ENCODE peak calls at places on chromosomes 2 and 18, in five cellular contexts. One of them, this sample, is unnamed.

GRCh38 chr2:127043367-127044164 is 63.4 kb downstream of the BIN1 start:
- DNase-seq in pancreas: no peak
- DNase-seq in PC-9: no peak
- DNase-seq in astrocyte of the spinal cord: no peak
- DNase-seq in CD8-positive, alpha-beta T cell: no peak
- DNase-seq in this sample: no peak

GRCh38 chr2:64951306-64951953 is 37.8 kb upstream of the SLC1A4 start:
- DNase-seq in pancreas: no peak
- DNase-seq in PC-9: no peak
- DNase-seq in astrocyte of the spinal cord: no peak
- DNase-seq in CD8-positive, alpha-beta T cell: no peak
- DNase-seq in this sample: peak; percentile 74

GRCh38 chr2:173680574-173680973 is 284.6 kb downstream of the SP3 start:
- DNase-seq in pancreas: no peak
- DNase-seq in PC-9: no peak
- DNase-seq in astrocyte of the spinal cord: no peak
- DNase-seq in CD8-positive, alpha-beta T cell: no peak
- DNase-seq in this sample: no peak

GRCh38 chr2:6723865-6724571 is 141.7 kb downstream of the CMPK2 start:
- DNase-seq in pancreas: no peak
- DNase-seq in PC-9: no peak
- DNase-seq in astrocyte of the spinal cord: no peak
- DNase-seq in CD8-positive, alpha-beta T cell: no peak
- DNase-seq in this sample: no peak

GRCh38 chr2:30421551-30422436 is 25.3 kb upstream of the LCLAT1 start:
- DNase-seq in pancreas: no peak
- DNase-seq in PC-9: no peak
- DNase-seq in astrocyte of the spinal cord: peak; percentile 92
- DNase-seq in CD8-positive, alpha-beta T cell: peak; percentile 35
- DNase-seq in this sample: no peak

GRCh38 chr2:65369574-65369973 is 62.8 kb downstream of the SPRED2 start:
- DNase-seq in pancreas: no peak
- DNase-seq in PC-9: no peak
- DNase-seq in astrocyte of the spinal cord: no peak
- DNase-seq in CD8-positive, alpha-beta T cell: no peak
- DNase-seq in this sample: no peak

GRCh38 chr2:108492364-108492763 is 41.9 kb upstream of the LIMS1 start:
- DNase-seq in pancreas: no peak
- DNase-seq in PC-9: no peak
- DNase-seq in astrocyte of the spinal cord: peak; percentile 95
- DNase-seq in CD8-positive, alpha-beta T cell: no peak
- DNase-seq in this sample: no peak

GRCh38 chr2:153872311-153873061 is 764 bp downstream of the GALNT13 start:
- DNase-seq in pancreas: no peak
- DNase-seq in PC-9: no peak
- DNase-seq in astrocyte of the spinal cord: no peak
- DNase-seq in CD8-positive, alpha-beta T cell: no peak
- DNase-seq in this sample: no peak

GRCh38 chr18:57135705-57136104 is 11.2 kb upstream of the BOD1L2 start:
- DNase-seq in pancreas: no peak
- DNase-seq in PC-9: no peak
- DNase-seq in astrocyte of the spinal cord: no peak
- DNase-seq in CD8-positive, alpha-beta T cell: no peak
- DNase-seq in this sample: no peak

GRCh38 chr2:8761529-8762164 is 75.8 kb downstream of the KIDINS220 start:
- DNase-seq in pancreas: no peak
- DNase-seq in PC-9: no peak
- DNase-seq in astrocyte of the spinal cord: peak; percentile 57
- DNase-seq in CD8-positive, alpha-beta T cell: no peak
- DNase-seq in this sample: no peak

GRCh38 chr18:35326695-35327387 is 17.4 kb downstream of the ZNF24 start:
- DNase-seq in pancreas: no peak
- DNase-seq in PC-9: no peak
- DNase-seq in astrocyte of the spinal cord: no peak
- DNase-seq in CD8-positive, alpha-beta T cell: no peak
- DNase-seq in this sample: no peak

GRCh38 chr18:48680339-48680738 is 141.5 kb downstream of the CTIF start:
- DNase-seq in pancreas: no peak
- DNase-seq in PC-9: no peak
- DNase-seq in astrocyte of the spinal cord: no peak
- DNase-seq in CD8-positive, alpha-beta T cell: no peak
- DNase-seq in this sample: no peak
- TF ChIP-seq CTCF in pancreas: no peak
- TF ChIP-seq CTCF in PC-9: no peak
- TF ChIP-seq CTCF in astrocyte of the spinal cord: no peak
- TF ChIP-seq CTCF in CD8-positive, alpha-beta T cell: no peak
- TF ChIP-seq CTCF in this sample: no peak

DNA sequence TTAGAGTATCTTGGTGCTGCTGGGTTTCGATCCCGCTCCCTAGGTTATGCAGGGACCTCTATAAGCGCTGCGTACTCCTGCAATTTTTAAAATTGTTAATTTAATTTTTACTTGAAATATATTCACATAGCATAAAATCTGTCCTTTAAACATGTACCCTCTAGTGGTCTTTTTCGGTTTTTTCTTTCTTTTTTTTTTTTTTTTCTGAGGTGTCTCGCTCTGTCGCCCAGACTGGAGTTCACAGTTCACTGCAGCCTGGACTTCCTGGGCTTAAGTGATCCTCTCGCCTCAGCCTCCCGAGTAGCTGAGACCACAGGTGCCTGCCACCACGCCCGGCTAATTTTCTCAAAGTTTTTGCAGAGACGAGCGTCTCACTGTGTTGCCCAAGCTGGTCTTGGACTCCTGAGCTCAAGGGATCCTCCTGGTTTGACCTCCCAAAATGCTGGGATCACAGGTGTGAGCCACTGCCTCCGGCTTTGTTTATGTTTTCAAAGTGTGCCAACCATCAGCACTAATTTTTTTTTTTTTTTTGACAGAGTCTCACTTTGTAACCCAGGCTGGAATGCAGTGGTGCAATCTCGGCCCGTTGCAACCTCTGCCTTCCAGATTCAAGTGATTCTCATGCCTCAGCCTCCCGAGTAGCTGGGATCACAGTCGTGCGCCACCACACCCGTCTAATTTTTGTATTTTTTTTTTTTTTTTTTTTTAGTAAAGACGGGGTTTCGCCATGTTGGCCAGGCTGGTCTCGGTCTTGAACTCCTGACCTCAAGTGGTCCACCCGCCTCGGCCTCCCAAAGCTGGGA is 585 bp upstream of the MOB1A start:
- DNase-seq in pancreas: no peak
- DNase-seq in PC-9: peak; percentile 44
- DNase-seq in astrocyte of the spinal cord: no peak
- DNase-seq in CD8-positive, alpha-beta T cell: peak; percentile 11
- DNase-seq in this sample: no peak
- TF ChIP-seq CTCF in pancreas: no peak
- TF ChIP-seq CTCF in PC-9: peak; percentile 57
- TF ChIP-seq CTCF in astrocyte of the spinal cord: peak; percentile 18
- TF ChIP-seq CTCF in CD8-positive, alpha-beta T cell: peak; percentile 81
- TF ChIP-seq CTCF in this sample: peak; percentile 43

GRCh38 chr2:18117592-18117991 is 239.1 kb downstream of the KCNS3 start:
- DNase-seq in pancreas: no peak
- DNase-seq in PC-9: no peak
- DNase-seq in astrocyte of the spinal cord: peak; percentile 52
- DNase-seq in CD8-positive, alpha-beta T cell: no peak
- DNase-seq in this sample: peak; percentile 51
- TF ChIP-seq CTCF in pancreas: no peak
- TF ChIP-seq CTCF in PC-9: peak; percentile 77
- TF ChIP-seq CTCF in astrocyte of the spinal cord: peak; percentile 85
- TF ChIP-seq CTCF in CD8-positive, alpha-beta T cell: no peak
- TF ChIP-seq CTCF in this sample: peak; percentile 55

DNA sequence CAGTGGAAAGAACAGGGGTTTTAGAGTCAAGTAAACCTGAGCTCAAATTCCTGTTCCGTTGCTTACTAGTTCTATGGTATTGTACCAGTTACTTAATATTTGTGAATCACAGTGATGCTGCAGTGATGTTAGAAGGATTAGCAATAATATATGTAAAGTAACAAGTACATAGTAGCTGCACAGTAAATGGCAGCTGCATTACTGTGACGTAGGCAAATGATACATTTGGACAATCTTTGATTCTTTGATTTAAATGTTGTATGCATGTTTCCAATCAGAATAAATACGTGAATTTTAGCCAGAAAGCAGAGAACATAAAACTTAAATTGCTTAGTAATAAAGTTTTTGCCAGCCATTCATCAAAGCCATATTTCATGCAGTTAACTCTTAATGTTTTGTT is 243.0 kb downstream of the ERBB4 start:
- DNase-seq in pancreas: no peak
- DNase-seq in PC-9: no peak
- DNase-seq in astrocyte of the spinal cord: no peak
- DNase-seq in CD8-positive, alpha-beta T cell: no peak
- DNase-seq in this sample: no peak
- TF ChIP-seq CTCF in pancreas: no peak
- TF ChIP-seq CTCF in PC-9: no peak
- TF ChIP-seq CTCF in astrocyte of the spinal cord: no peak
- TF ChIP-seq CTCF in CD8-positive, alpha-beta T cell: no peak
- TF ChIP-seq CTCF in this sample: no peak